ENCODE peak calls at places on chromosomes 13 and 19, in four cellular contexts. One of them, this sample, is unnamed.

GRCh38 chr19:51810228-51810627 is 15.3 kb downstream of the FPR3 start:
- DNase-seq in activated T-cell treated with anti-CD3 and anti-CD28 coated beads for 1 hour: no peak
- DNase-seq in breast epithelium: no peak
- DNase-seq in HT1080: peak; percentile 37
- DNase-seq in this sample: peak; percentile 77

GRCh38 chr13:108877300-108877699 is 247.9 kb downstream of the MYO16 start:
- DNase-seq in activated T-cell treated with anti-CD3 and anti-CD28 coated beads for 1 hour: no peak
- DNase-seq in breast epithelium: no peak
- DNase-seq in HT1080: peak; percentile 51
- DNase-seq in this sample: no peak

GRCh38 chr19:45848922-45849321 is 14.0 kb downstream of the SYMPK start:
- DNase-seq in activated T-cell treated with anti-CD3 and anti-CD28 coated beads for 1 hour: no peak
- DNase-seq in breast epithelium: no peak
- DNase-seq in HT1080: no peak
- DNase-seq in this sample: no peak

GRCh38 chr13:47334173-47334572 is 437.3 kb upstream of the HTR2A start:
- DNase-seq in activated T-cell treated with anti-CD3 and anti-CD28 coated beads for 1 hour: no peak
- DNase-seq in breast epithelium: no peak
- DNase-seq in HT1080: peak; percentile 76
- DNase-seq in this sample: no peak

GRCh38 chr19:39676004-39676403 is 20.3 kb downstream of the LGALS16 start:
- DNase-seq in activated T-cell treated with anti-CD3 and anti-CD28 coated beads for 1 hour: no peak
- DNase-seq in breast epithelium: no peak
- DNase-seq in HT1080: peak; percentile 19
- DNase-seq in this sample: no peak

GRCh38 chr19:16886305-16886880 is 2.4 kb upstream of the F2RL3 start:
- DNase-seq in activated T-cell treated with anti-CD3 and anti-CD28 coated beads for 1 hour: no peak
- DNase-seq in breast epithelium: no peak
- DNase-seq in HT1080: peak; percentile 46
- DNase-seq in this sample: no peak

GRCh38 chr19:45177817-45178261 is at the start of gene TRAPPC6A:
- DNase-seq in activated T-cell treated with anti-CD3 and anti-CD28 coated beads for 1 hour: no peak
- DNase-seq in breast epithelium: no peak
- DNase-seq in HT1080: no peak
- DNase-seq in this sample: no peak

GRCh38 chr13:23175920-23176319 is 4.9 kb upstream of the SGCG start:
- DNase-seq in activated T-cell treated with anti-CD3 and anti-CD28 coated beads for 1 hour: no peak
- DNase-seq in breast epithelium: no peak
- DNase-seq in HT1080: no peak
- DNase-seq in this sample: no peak

GRCh38 chr13:70386919-70387318 is 278.7 kb upstream of the KLHL1 start:
- DNase-seq in activated T-cell treated with anti-CD3 and anti-CD28 coated beads for 1 hour: no peak
- DNase-seq in breast epithelium: no peak
- DNase-seq in HT1080: no peak
- DNase-seq in this sample: no peak

GRCh38 chr13:95195146-95195545 is 106.1 kb downstream of the ABCC4 start:
- DNase-seq in activated T-cell treated with anti-CD3 and anti-CD28 coated beads for 1 hour: no peak
- DNase-seq in breast epithelium: no peak
- DNase-seq in HT1080: no peak
- DNase-seq in this sample: no peak

GRCh38 chr19:5038631-5039271 is 69.8 kb downstream of the KDM4B start:
- DNase-seq in activated T-cell treated with anti-CD3 and anti-CD28 coated beads for 1 hour: no peak
- DNase-seq in breast epithelium: no peak
- DNase-seq in HT1080: no peak
- DNase-seq in this sample: no peak

GRCh38 chr13:25743426-25743825 is 308.4 kb downstream of the SHISA2 start:
- DNase-seq in activated T-cell treated with anti-CD3 and anti-CD28 coated beads for 1 hour: no peak
- DNase-seq in breast epithelium: no peak
- DNase-seq in HT1080: no peak
- DNase-seq in this sample: no peak

GRCh38 chr19:4064551-4065260 is 2.0 kb downstream of the ZBTB7A start:
- DNase-seq in activated T-cell treated with anti-CD3 and anti-CD28 coated beads for 1 hour: no peak
- DNase-seq in breast epithelium: no peak
- DNase-seq in HT1080: no peak
- DNase-seq in this sample: no peak

GRCh38 chr19:29665215-29665825 is at the start of gene PLEKHF1:
- DNase-seq in activated T-cell treated with anti-CD3 and anti-CD28 coated beads for 1 hour: peak; percentile 79
- DNase-seq in breast epithelium: peak; percentile 85
- DNase-seq in HT1080: peak; percentile 72
- DNase-seq in this sample: no peak

GRCh38 chr13:77859450-77859849 is 59.2 kb downstream of the EDNRB start:
- DNase-seq in activated T-cell treated with anti-CD3 and anti-CD28 coated beads for 1 hour: no peak
- DNase-seq in breast epithelium: no peak
- DNase-seq in HT1080: no peak
- DNase-seq in this sample: no peak

GRCh38 chr13:32986552-32986951 is 29.7 kb upstream of the KL start:
- DNase-seq in activated T-cell treated with anti-CD3 and anti-CD28 coated beads for 1 hour: no peak
- DNase-seq in breast epithelium: no peak
- DNase-seq in HT1080: no peak
- DNase-seq in this sample: no peak

GRCh38 chr13:41651413-41652068 is 194.2 kb downstream of the RGCC start:
- DNase-seq in activated T-cell treated with anti-CD3 and anti-CD28 coated beads for 1 hour: no peak
- DNase-seq in breast epithelium: no peak
- DNase-seq in HT1080: no peak
- DNase-seq in this sample: no peak

GRCh38 chr13:84823528-84823927 is 941.3 kb upstream of the SLITRK1 start:
- DNase-seq in activated T-cell treated with anti-CD3 and anti-CD28 coated beads for 1 hour: no peak
- DNase-seq in breast epithelium: no peak
- DNase-seq in HT1080: no peak
- DNase-seq in this sample: no peak

GRCh38 chr13:43377955-43378354 is 354.6 kb downstream of the DNAJC15 start:
- DNase-seq in activated T-cell treated with anti-CD3 and anti-CD28 coated beads for 1 hour: no peak
- DNase-seq in breast epithelium: no peak
- DNase-seq in HT1080: peak; percentile 38
- DNase-seq in this sample: no peak